ENCODE peak calls at places on chromosomes 16 and 17, in five cellular contexts. One of them, this sample, is unnamed.

GRCh38 chr16:57264950-57265371 is 19.5 kb downstream of the PLLP start:
- DNase-seq in uterus: no peak
- DNase-seq in nephron progenitor cell: no peak
- DNase-seq in Peyer's patch: peak; percentile 82
- DNase-seq in GM12865: no peak
- DNase-seq in this sample: no peak

GRCh38 chr17:9244066-9245052 is 223.0 kb downstream of the NTN1 start:
- DNase-seq in GM12865: no peak
- DNase-seq in Peyer's patch: peak; percentile 65
- DNase-seq in uterus: peak; percentile 63
- DNase-seq in nephron progenitor cell: no peak
- DNase-seq in this sample: no peak

GRCh38 chr16:68131813-68132706 is 46.9 kb downstream of the NFATC3 start:
- DNase-seq in uterus: no peak
- DNase-seq in nephron progenitor cell: no peak
- DNase-seq in GM12865: no peak
- DNase-seq in Peyer's patch: no peak
- DNase-seq in this sample: no peak

GRCh38 chr17:79033046-79033616 is 9.2 kb downstream of the C1QTNF1 start:
- DNase-seq in uterus: peak; percentile 4
- DNase-seq in Peyer's patch: peak; percentile 40
- DNase-seq in GM12865: no peak
- DNase-seq in nephron progenitor cell: no peak
- DNase-seq in this sample: no peak

GRCh38 chr16:30660424-30661251 is 2.4 kb downstream of the FBRS start:
- DNase-seq in uterus: no peak
- DNase-seq in GM12865: peak; percentile 86
- DNase-seq in nephron progenitor cell: no peak
- DNase-seq in Peyer's patch: peak; percentile 91
- DNase-seq in this sample: no peak

GRCh38 chr16:14289692-14290340 is 218.7 kb downstream of the MRTFB start:
- DNase-seq in GM12865: peak; percentile 56
- DNase-seq in Peyer's patch: no peak
- DNase-seq in nephron progenitor cell: peak; percentile 32
- DNase-seq in uterus: no peak
- DNase-seq in this sample: no peak

GRCh38 chr17:81036128-81036891 is 1.4 kb downstream of the BAIAP2 start:
- DNase-seq in nephron progenitor cell: no peak
- DNase-seq in uterus: no peak
- DNase-seq in Peyer's patch: no peak
- DNase-seq in GM12865: no peak
- DNase-seq in this sample: no peak

GRCh38 chr17:71628306-71628705 is 492.5 kb upstream of the SOX9 start:
- DNase-seq in nephron progenitor cell: no peak
- DNase-seq in uterus: no peak
- DNase-seq in Peyer's patch: no peak
- DNase-seq in GM12865: no peak
- DNase-seq in this sample: no peak

GRCh38 chr17:31740611-31741082 is 118.4 kb downstream of the COPRS start:
- DNase-seq in Peyer's patch: no peak
- DNase-seq in nephron progenitor cell: no peak
- DNase-seq in GM12865: no peak
- DNase-seq in uterus: no peak
- DNase-seq in this sample: no peak

GRCh38 chr16:85457366-85457765 is 155.8 kb upstream of the GSE1 start:
- DNase-seq in nephron progenitor cell: no peak
- DNase-seq in uterus: no peak
- DNase-seq in Peyer's patch: no peak
- DNase-seq in GM12865: no peak
- DNase-seq in this sample: no peak

GRCh38 chr16:69928856-69929400 is 22.2 kb upstream of the CLEC18A start:
- DNase-seq in GM12865: no peak
- DNase-seq in nephron progenitor cell: no peak
- DNase-seq in uterus: no peak
- DNase-seq in Peyer's patch: no peak
- DNase-seq in this sample: no peak

GRCh38 chr17:66748578-66748977 is 86.3 kb upstream of the CACNG5 start:
- DNase-seq in GM12865: no peak
- DNase-seq in Peyer's patch: no peak
- DNase-seq in uterus: no peak
- DNase-seq in nephron progenitor cell: no peak
- DNase-seq in this sample: no peak

GRCh38 chr17:82678265-82678891 is 20.1 kb downstream of the RAB40B start:
- DNase-seq in GM12865: peak; percentile 24
- DNase-seq in nephron progenitor cell: no peak
- DNase-seq in Peyer's patch: no peak
- DNase-seq in uterus: no peak
- DNase-seq in this sample: no peak

GRCh38 chr17:14340968-14341412 is 40.1 kb downstream of the HS3ST3B1 start:
- DNase-seq in GM12865: no peak
- DNase-seq in Peyer's patch: no peak
- DNase-seq in nephron progenitor cell: no peak
- DNase-seq in uterus: no peak
- DNase-seq in this sample: no peak

GRCh38 chr17:4411201-4411600 is 22.5 kb upstream of the SPNS3 start:
- DNase-seq in uterus: no peak
- DNase-seq in nephron progenitor cell: no peak
- DNase-seq in GM12865: no peak
- DNase-seq in Peyer's patch: no peak
- DNase-seq in this sample: no peak

GRCh38 chr16:73057369-73058210 is 9.7 kb upstream of the ZFHX3 start:
- DNase-seq in GM12865: peak; percentile 54
- DNase-seq in uterus: peak; percentile 54
- DNase-seq in nephron progenitor cell: peak; percentile 62
- DNase-seq in Peyer's patch: peak; percentile 50
- DNase-seq in this sample: no peak

GRCh38 chr17:58317421-58318064 is 11.1 kb downstream of the TSPOAP1 start:
- DNase-seq in Peyer's patch: peak; percentile 87
- DNase-seq in nephron progenitor cell: peak; percentile 47
- DNase-seq in uterus: peak; percentile 17
- DNase-seq in GM12865: peak; percentile 85
- DNase-seq in this sample: peak; percentile 66

GRCh38 chr17:54784305-54784704 is 116.3 kb upstream of the TOM1L1 start:
- DNase-seq in GM12865: no peak
- DNase-seq in nephron progenitor cell: no peak
- DNase-seq in uterus: no peak
- DNase-seq in Peyer's patch: no peak
- DNase-seq in this sample: no peak

GRCh38 chr17:20952183-20952582 is 90.6 kb downstream of the USP22 start:
- DNase-seq in uterus: no peak
- DNase-seq in Peyer's patch: no peak
- DNase-seq in nephron progenitor cell: no peak
- DNase-seq in GM12865: no peak
- DNase-seq in this sample: no peak

GRCh38 chr16:20931066-20931465 is 30.5 kb downstream of the LYRM1 start:
- DNase-seq in GM12865: no peak
- DNase-seq in uterus: no peak
- DNase-seq in nephron progenitor cell: no peak
- DNase-seq in Peyer's patch: no peak
- DNase-seq in this sample: no peak

GRCh38 chr17:78343099-78343432 is 16.8 kb downstream of the SOCS3 start:
- DNase-seq in uterus: peak; percentile 81
- DNase-seq in nephron progenitor cell: no peak
- DNase-seq in Peyer's patch: peak; percentile 73
- DNase-seq in GM12865: no peak
- DNase-seq in this sample: no peak

GRCh38 chr17:50346313-50347086 is 574 bp downstream of the XYLT2 start:
- DNase-seq in GM12865: peak; percentile 57
- DNase-seq in nephron progenitor cell: peak; percentile 81
- DNase-seq in uterus: peak; percentile 50
- DNase-seq in Peyer's patch: peak; percentile 70
- DNase-seq in this sample: no peak

GRCh38 chr16:31713945-31714898 is 159.4 kb upstream of the ZNF267 start:
- DNase-seq in nephron progenitor cell: no peak
- DNase-seq in uterus: no peak
- DNase-seq in GM12865: no peak
- DNase-seq in Peyer's patch: peak; percentile 46
- DNase-seq in this sample: peak; percentile 42

GRCh38 chr17:73956169-73956568 is 247.3 kb upstream of the RPL38 start:
- DNase-seq in uterus: no peak
- DNase-seq in GM12865: no peak
- DNase-seq in nephron progenitor cell: no peak
- DNase-seq in Peyer's patch: no peak
- DNase-seq in this sample: no peak

GRCh38 chr17:49836111-49837030 is 11.5 kb downstream of the TAC4 start:
- DNase-seq in Peyer's patch: no peak
- DNase-seq in GM12865: no peak
- DNase-seq in nephron progenitor cell: no peak
- DNase-seq in uterus: no peak
- DNase-seq in this sample: no peak

GRCh38 chr17:20223808-20224328 is 214.7 kb downstream of the SPECC1 start:
- DNase-seq in uterus: no peak
- DNase-seq in Peyer's patch: no peak
- DNase-seq in GM12865: no peak
- DNase-seq in nephron progenitor cell: no peak
- DNase-seq in this sample: peak; percentile 34

GRCh38 chr17:61307905-61308886 is 91.4 kb upstream of the TBX2 start:
- DNase-seq in nephron progenitor cell: no peak
- DNase-seq in Peyer's patch: no peak
- DNase-seq in GM12865: no peak
- DNase-seq in uterus: peak; percentile 58
- DNase-seq in this sample: no peak

GRCh38 chr17:35891273-35891672 is 11.1 kb upstream of the CCL5 start:
- DNase-seq in uterus: no peak
- DNase-seq in GM12865: no peak
- DNase-seq in Peyer's patch: no peak
- DNase-seq in nephron progenitor cell: no peak
- DNase-seq in this sample: no peak

This sample was measured in SK-N-DZ.